ENCODE peak calls at places on chromosomes 7 and 10, in six cellular contexts. P, A, B, S, F and D are unnamed samples.

GRCh38 chr7:1531979-1532455 is 1.5 kb downstream of the MAFK start:
- DNase-seq in P (no peak), A (no peak), B (no peak), S (no peak), F (peak), D (no peak)

GRCh38 chr10:126586878-126587277 is 83.6 kb downstream of the C10orf90 start:
- DNase-seq in P (no peak), A (no peak), B (no peak), S (no peak), F (no peak), D (no peak)

GRCh38 chr7:138727336-138728099 is 26.4 kb upstream of the SVOPL start:
- DNase-seq in P (no peak), A (no peak), B (no peak), S (no peak), F (no peak), D (no peak)

GRCh38 chr10:110458583-110458920 is 39.2 kb upstream of the DUSP5 start:
- DNase-seq in P (no peak), A (no peak), B (no peak), S (no peak), F (peak), D (no peak)

GRCh38 chr7:105612806-105613205 is 31.5 kb upstream of the EFCAB10 start:
- DNase-seq in P (no peak), A (no peak), B (no peak), S (no peak), F (no peak), D (no peak)

GRCh38 chr7:37557810-37558209 is 109.1 kb upstream of the ELMO1 start:
- DNase-seq in P (no peak), A (no peak), B (no peak), S (no peak), F (no peak), D (no peak)

GRCh38 chr10:133394801-133395221 is 854 bp downstream of the MTG1 start:
- DNase-seq in P (no peak), A (no peak), B (no peak), S (no peak), F (no peak), D (no peak)

GRCh38 chr10:51642591-51642990 is 56.8 kb downstream of the CSTF2T start:
- DNase-seq in P (no peak), A (no peak), B (no peak), S (no peak), F (no peak), D (no peak)

GRCh38 chr7:94561841-94562514 is 52.4 kb downstream of the CASD1 start:
- DNase-seq in P (no peak), A (peak), B (no peak), S (no peak), F (no peak), D (no peak)

GRCh38 chr7:27163776-27164380 is 1.5 kb downstream of the HOXA9 start:
- DNase-seq in P (no peak), A (no peak), B (no peak), S (no peak), F (no peak), D (no peak)

GRCh38 chr10:27192284-27192683 is 37.1 kb downstream of the MASTL start:
- DNase-seq in P (no peak), A (peak), B (no peak), S (no peak), F (no peak), D (no peak)

GRCh38 chr7:36939816-36940215 is 215.5 kb upstream of the AOAH start:
- DNase-seq in P (no peak), A (no peak), B (no peak), S (no peak), F (no peak), D (peak)

GRCh38 chr10:77864151-77864851 is 62.3 kb downstream of the DLG5 start:
- DNase-seq in P (no peak), A (no peak), B (no peak), S (no peak), F (no peak), D (no peak)

GRCh38 chr10:69362471-69362954 is 54.2 kb downstream of the TACR2 start:
- DNase-seq in P (no peak), A (peak), B (no peak), S (no peak), F (peak), D (no peak)